ENCODE peak calls at places on chromosomes 4 and X, in seven cellular contexts. One of them, this sample, is unnamed.

GRCh38 chr4:59676389-59676788 is 1523.7 kb upstream of the ADGRL3 start:
- DNase-seq in activated CD4-positive, alpha-beta T cell treated with anti-CD3 and anti-CD28 coated beads, Interleukin-2, amount 10 ng/mL, durations not matched to agents 7 days and 5 days: no peak
- DNase-seq in astrocyte of the spinal cord: no peak
- DNase-seq in fibroblast of pulmonary artery: no peak
- DNase-seq in pancreas: no peak
- DNase-seq in GM12865: no peak
- DNase-seq in IMR-90: no peak
- DNase-seq in this sample: no peak

GRCh38 chrX:14697453-14697852 is 168.1 kb downstream of the GLRA2 start:
- DNase-seq in IMR-90: no peak
- DNase-seq in activated CD4-positive, alpha-beta T cell treated with anti-CD3 and anti-CD28 coated beads, Interleukin-2, amount 10 ng/mL, durations not matched to agents 7 days and 5 days: peak
- DNase-seq in GM12865: peak
- DNase-seq in fibroblast of pulmonary artery: peak
- DNase-seq in astrocyte of the spinal cord: no peak
- DNase-seq in pancreas: peak
- DNase-seq in this sample: peak

GRCh38 chr4:124019749-124020549 is 623.4 kb downstream of the SPRY1 start:
- DNase-seq in GM12865: peak
- DNase-seq in astrocyte of the spinal cord: no peak
- DNase-seq in pancreas: no peak
- DNase-seq in IMR-90: no peak
- DNase-seq in fibroblast of pulmonary artery: peak
- DNase-seq in activated CD4-positive, alpha-beta T cell treated with anti-CD3 and anti-CD28 coated beads, Interleukin-2, amount 10 ng/mL, durations not matched to agents 7 days and 5 days: no peak
- DNase-seq in this sample: peak

GRCh38 chrX:50066318-50066937 is 134.4 kb downstream of the AKAP4 start:
- DNase-seq in pancreas: no peak
- DNase-seq in IMR-90: no peak
- DNase-seq in fibroblast of pulmonary artery: no peak
- DNase-seq in astrocyte of the spinal cord: no peak
- DNase-seq in activated CD4-positive, alpha-beta T cell treated with anti-CD3 and anti-CD28 coated beads, Interleukin-2, amount 10 ng/mL, durations not matched to agents 7 days and 5 days: no peak
- DNase-seq in GM12865: no peak
- DNase-seq in this sample: no peak

GRCh38 chr4:169397762-169398161 is 127.0 kb upstream of the SH3RF1 start:
- DNase-seq in pancreas: no peak
- DNase-seq in GM12865: no peak
- DNase-seq in activated CD4-positive, alpha-beta T cell treated with anti-CD3 and anti-CD28 coated beads, Interleukin-2, amount 10 ng/mL, durations not matched to agents 7 days and 5 days: no peak
- DNase-seq in fibroblast of pulmonary artery: peak
- DNase-seq in IMR-90: peak
- DNase-seq in astrocyte of the spinal cord: peak
- DNase-seq in this sample: peak

GRCh38 chr4:189838821-189839497 is 101.7 kb upstream of the FRG1 start:
- DNase-seq in pancreas: no peak
- DNase-seq in fibroblast of pulmonary artery: no peak
- DNase-seq in astrocyte of the spinal cord: no peak
- DNase-seq in activated CD4-positive, alpha-beta T cell treated with anti-CD3 and anti-CD28 coated beads, Interleukin-2, amount 10 ng/mL, durations not matched to agents 7 days and 5 days: no peak
- DNase-seq in IMR-90: no peak
- DNase-seq in GM12865: no peak
- DNase-seq in this sample: no peak

GRCh38 chr4:142959156-142959555 is 113.1 kb upstream of the INPP4B start:
- DNase-seq in IMR-90: no peak
- DNase-seq in activated CD4-positive, alpha-beta T cell treated with anti-CD3 and anti-CD28 coated beads, Interleukin-2, amount 10 ng/mL, durations not matched to agents 7 days and 5 days: no peak
- DNase-seq in GM12865: no peak
- DNase-seq in astrocyte of the spinal cord: peak
- DNase-seq in pancreas: no peak
- DNase-seq in fibroblast of pulmonary artery: no peak
- DNase-seq in this sample: no peak

GRCh38 chrX:46573331-46573895 is at the start of gene CHST7:
- DNase-seq in fibroblast of pulmonary artery: peak
- DNase-seq in pancreas: peak
- DNase-seq in IMR-90: peak
- DNase-seq in GM12865: peak
- DNase-seq in astrocyte of the spinal cord: peak
- DNase-seq in activated CD4-positive, alpha-beta T cell treated with anti-CD3 and anti-CD28 coated beads, Interleukin-2, amount 10 ng/mL, durations not matched to agents 7 days and 5 days: peak
- DNase-seq in this sample: peak

GRCh38 chr4:138458751-138459150 is 216.6 kb upstream of the SLC7A11 start:
- DNase-seq in GM12865: no peak
- DNase-seq in fibroblast of pulmonary artery: no peak
- DNase-seq in activated CD4-positive, alpha-beta T cell treated with anti-CD3 and anti-CD28 coated beads, Interleukin-2, amount 10 ng/mL, durations not matched to agents 7 days and 5 days: no peak
- DNase-seq in astrocyte of the spinal cord: no peak
- DNase-seq in pancreas: no peak
- DNase-seq in IMR-90: no peak
- DNase-seq in this sample: no peak

GRCh38 chr4:185541251-185541671 is 6.0 kb upstream of the PDLIM3 start:
- DNase-seq in activated CD4-positive, alpha-beta T cell treated with anti-CD3 and anti-CD28 coated beads, Interleukin-2, amount 10 ng/mL, durations not matched to agents 7 days and 5 days: no peak
- DNase-seq in fibroblast of pulmonary artery: peak
- DNase-seq in astrocyte of the spinal cord: peak
- DNase-seq in pancreas: no peak
- DNase-seq in GM12865: peak
- DNase-seq in IMR-90: no peak
- DNase-seq in this sample: peak

GRCh38 chrX:150080497-150080896 is 142.2 kb upstream of the EOLA2 start:
- DNase-seq in pancreas: no peak
- DNase-seq in GM12865: no peak
- DNase-seq in activated CD4-positive, alpha-beta T cell treated with anti-CD3 and anti-CD28 coated beads, Interleukin-2, amount 10 ng/mL, durations not matched to agents 7 days and 5 days: no peak
- DNase-seq in fibroblast of pulmonary artery: no peak
- DNase-seq in astrocyte of the spinal cord: no peak
- DNase-seq in IMR-90: no peak
- DNase-seq in this sample: no peak

GRCh38 chr4:31156221-31156620 is 436.1 kb downstream of the PCDH7 start:
- DNase-seq in fibroblast of pulmonary artery: no peak
- DNase-seq in activated CD4-positive, alpha-beta T cell treated with anti-CD3 and anti-CD28 coated beads, Interleukin-2, amount 10 ng/mL, durations not matched to agents 7 days and 5 days: no peak
- DNase-seq in GM12865: no peak
- DNase-seq in astrocyte of the spinal cord: no peak
- DNase-seq in pancreas: no peak
- DNase-seq in IMR-90: no peak
- DNase-seq in this sample: no peak

GRCh38 chr4:142291299-142291698 is 554.8 kb downstream of the INPP4B start:
- DNase-seq in astrocyte of the spinal cord: no peak
- DNase-seq in IMR-90: no peak
- DNase-seq in pancreas: no peak
- DNase-seq in activated CD4-positive, alpha-beta T cell treated with anti-CD3 and anti-CD28 coated beads, Interleukin-2, amount 10 ng/mL, durations not matched to agents 7 days and 5 days: no peak
- DNase-seq in GM12865: no peak
- DNase-seq in fibroblast of pulmonary artery: no peak
- DNase-seq in this sample: no peak

GRCh38 chr4:37243722-37244582 is 591 bp upstream of the NWD2 start:
- DNase-seq in GM12865: no peak
- DNase-seq in astrocyte of the spinal cord: peak
- DNase-seq in fibroblast of pulmonary artery: no peak
- DNase-seq in IMR-90: no peak
- DNase-seq in pancreas: no peak
- DNase-seq in activated CD4-positive, alpha-beta T cell treated with anti-CD3 and anti-CD28 coated beads, Interleukin-2, amount 10 ng/mL, durations not matched to agents 7 days and 5 days: no peak
- DNase-seq in this sample: peak

GRCh38 chrX:149512225-149512885 is 7.2 kb upstream of the IDS start:
- DNase-seq in fibroblast of pulmonary artery: peak
- DNase-seq in IMR-90: peak
- DNase-seq in pancreas: peak
- DNase-seq in activated CD4-positive, alpha-beta T cell treated with anti-CD3 and anti-CD28 coated beads, Interleukin-2, amount 10 ng/mL, durations not matched to agents 7 days and 5 days: peak
- DNase-seq in GM12865: peak
- DNase-seq in astrocyte of the spinal cord: peak
- DNase-seq in this sample: peak

GRCh38 chr4:122588453-122589238 is 32.2 kb downstream of the IL21 start:
- DNase-seq in pancreas: no peak
- DNase-seq in fibroblast of pulmonary artery: peak
- DNase-seq in IMR-90: peak
- DNase-seq in GM12865: no peak
- DNase-seq in astrocyte of the spinal cord: peak
- DNase-seq in activated CD4-positive, alpha-beta T cell treated with anti-CD3 and anti-CD28 coated beads, Interleukin-2, amount 10 ng/mL, durations not matched to agents 7 days and 5 days: no peak
- DNase-seq in this sample: peak

GRCh38 chr4:1879491-1879890 is 8.3 kb downstream of the NSD2 start:
- DNase-seq in fibroblast of pulmonary artery: no peak
- DNase-seq in pancreas: no peak
- DNase-seq in IMR-90: peak
- DNase-seq in astrocyte of the spinal cord: no peak
- DNase-seq in activated CD4-positive, alpha-beta T cell treated with anti-CD3 and anti-CD28 coated beads, Interleukin-2, amount 10 ng/mL, durations not matched to agents 7 days and 5 days: no peak
- DNase-seq in GM12865: no peak
- DNase-seq in this sample: no peak

GRCh38 chr4:114597410-114598115 is 1.0 kb upstream of the UGT8 start:
- DNase-seq in fibroblast of pulmonary artery: no peak
- DNase-seq in IMR-90: no peak
- DNase-seq in activated CD4-positive, alpha-beta T cell treated with anti-CD3 and anti-CD28 coated beads, Interleukin-2, amount 10 ng/mL, durations not matched to agents 7 days and 5 days: no peak
- DNase-seq in pancreas: peak
- DNase-seq in GM12865: peak
- DNase-seq in astrocyte of the spinal cord: no peak
- DNase-seq in this sample: no peak

GRCh38 chr4:127124919-127125318 is 507.8 kb upstream of the INTU start:
- DNase-seq in GM12865: no peak
- DNase-seq in fibroblast of pulmonary artery: peak
- DNase-seq in pancreas: no peak
- DNase-seq in activated CD4-positive, alpha-beta T cell treated with anti-CD3 and anti-CD28 coated beads, Interleukin-2, amount 10 ng/mL, durations not matched to agents 7 days and 5 days: no peak
- DNase-seq in IMR-90: peak
- DNase-seq in astrocyte of the spinal cord: peak
- DNase-seq in this sample: peak

GRCh38 chr4:1226167-1226514 is 22.8 kb downstream of the CTBP1 start:
- DNase-seq in fibroblast of pulmonary artery: no peak
- DNase-seq in activated CD4-positive, alpha-beta T cell treated with anti-CD3 and anti-CD28 coated beads, Interleukin-2, amount 10 ng/mL, durations not matched to agents 7 days and 5 days: no peak
- DNase-seq in astrocyte of the spinal cord: no peak
- DNase-seq in IMR-90: no peak
- DNase-seq in GM12865: no peak
- DNase-seq in pancreas: no peak
- DNase-seq in this sample: no peak

GRCh38 chr4:27397886-27398285 is 537.2 kb downstream of the STIM2 start:
- DNase-seq in GM12865: no peak
- DNase-seq in IMR-90: peak
- DNase-seq in astrocyte of the spinal cord: peak
- DNase-seq in pancreas: no peak
- DNase-seq in activated CD4-positive, alpha-beta T cell treated with anti-CD3 and anti-CD28 coated beads, Interleukin-2, amount 10 ng/mL, durations not matched to agents 7 days and 5 days: no peak
- DNase-seq in fibroblast of pulmonary artery: peak
- DNase-seq in this sample: peak

GRCh38 chrX:37921758-37922157 is 74.4 kb upstream of the DYNLT3 start:
- DNase-seq in astrocyte of the spinal cord: peak
- DNase-seq in GM12865: no peak
- DNase-seq in pancreas: no peak
- DNase-seq in activated CD4-positive, alpha-beta T cell treated with anti-CD3 and anti-CD28 coated beads, Interleukin-2, amount 10 ng/mL, durations not matched to agents 7 days and 5 days: no peak
- DNase-seq in fibroblast of pulmonary artery: peak
- DNase-seq in IMR-90: peak
- DNase-seq in this sample: peak

GRCh38 chrX:100647095-100647494 is 3.1 kb downstream of the SRPX2 start:
- DNase-seq in pancreas: no peak
- DNase-seq in astrocyte of the spinal cord: peak
- DNase-seq in GM12865: no peak
- DNase-seq in IMR-90: no peak
- DNase-seq in activated CD4-positive, alpha-beta T cell treated with anti-CD3 and anti-CD28 coated beads, Interleukin-2, amount 10 ng/mL, durations not matched to agents 7 days and 5 days: no peak
- DNase-seq in fibroblast of pulmonary artery: peak
- DNase-seq in this sample: peak

GRCh38 chr4:131526686-131527085 is 1622.4 kb upstream of the PCDH10 start:
- DNase-seq in astrocyte of the spinal cord: no peak
- DNase-seq in fibroblast of pulmonary artery: peak
- DNase-seq in GM12865: no peak
- DNase-seq in pancreas: no peak
- DNase-seq in activated CD4-positive, alpha-beta T cell treated with anti-CD3 and anti-CD28 coated beads, Interleukin-2, amount 10 ng/mL, durations not matched to agents 7 days and 5 days: no peak
- DNase-seq in IMR-90: no peak
- DNase-seq in this sample: no peak

GRCh38 chr4:53576676-53577372 is 14.5 kb downstream of the LNX1 start:
- DNase-seq in activated CD4-positive, alpha-beta T cell treated with anti-CD3 and anti-CD28 coated beads, Interleukin-2, amount 10 ng/mL, durations not matched to agents 7 days and 5 days: no peak
- DNase-seq in pancreas: no peak
- DNase-seq in astrocyte of the spinal cord: peak
- DNase-seq in fibroblast of pulmonary artery: peak
- DNase-seq in IMR-90: peak
- DNase-seq in GM12865: no peak
- DNase-seq in this sample: peak

This sample was measured in cardiac fibroblast.